ENCODE peak calls at places on chromosome 11, in four cellular contexts. L is dermis blood vessel endothelial cell; I is T-helper 2 cell; D is effector CD4-positive, alpha-beta T cell. S is an unnamed sample.

GRCh38 chr11:103676413-103676812 is 360.0 kb upstream of the DDI1 start:
- DNase-seq in L (no peak), I (no peak), D (no peak), S (no peak)

GRCh38 chr11:67371549-67372231 is 1.7 kb downstream of the CLCF1 start:
- DNase-seq in L (peak; percentile 70), D (peak; percentile 28), I (no peak), S (no peak)

GRCh38 chr11:45266693-45267451 is 19.3 kb downstream of the SYT13 start:
- DNase-seq in L (no peak), D (no peak), I (no peak), S (no peak)

GRCh38 chr11:96341237-96342130 is 1.5 kb downstream of the MAML2 start:
- DNase-seq in L (peak; percentile 71), I (peak; percentile 50), D (peak; percentile 64), S (peak; percentile 73)

GRCh38 chr11:104619751-104620150 is 278.5 kb downstream of the CASP12 start:
- DNase-seq in I (no peak), D (no peak), L (no peak), S (no peak)

GRCh38 chr11:35619754-35620640 is 1.7 kb downstream of the FJX1 start:
- DNase-seq in D (no peak), L (peak; percentile 69), I (no peak), S (no peak)

GRCh38 chr11:113663567-113663966 is 42.5 kb downstream of the TMPRSS5 start:
- DNase-seq in I (no peak), D (no peak), L (no peak), S (no peak)

GRCh38 chr11:107197932-107198331 is 179.7 kb upstream of the GUCY1A2 start:
- DNase-seq in D (no peak), L (no peak), I (no peak), S (no peak)

GRCh38 chr11:80167766-80168165 is 726.9 kb upstream of the TENM4 start:
- DNase-seq in D (no peak), I (no peak), L (no peak), S (no peak)

GRCh38 chr11:130213979-130214281 is 54.3 kb downstream of the ST14 start:
- DNase-seq in D (no peak), L (no peak), I (no peak), S (no peak)

GRCh38 chr11:69468911-69469885 is 12.3 kb upstream of the LINC01488 start:
- DNase-seq in D (no peak), L (no peak), I (no peak), S (no peak)